ENCODE peak calls at places on chromosome 5, in seven cellular contexts. One of them, this sample, is unnamed.

GRCh38 chr5:108720416-108720815 is 27.3 kb upstream of the FER start:
- DNase-seq in NB4: peak; percentile 30
- DNase-seq in HCT116: no peak
- DNase-seq in spleen: no peak
- DNase-seq in AG10803: peak; percentile 17
- DNase-seq in bronchial epithelial cell: peak; percentile 70
- DNase-seq in AG04450: no peak
- DNase-seq in this sample: peak; percentile 80

GRCh38 chr5:160869962-160870521 is 18.0 kb upstream of the ATP10B start:
- DNase-seq in HCT116: no peak
- DNase-seq in spleen: no peak
- DNase-seq in bronchial epithelial cell: no peak
- DNase-seq in AG10803: no peak
- DNase-seq in AG04450: no peak
- DNase-seq in NB4: no peak
- DNase-seq in this sample: no peak

GRCh38 chr5:25064306-25064705 is 419.5 kb upstream of the CDH10 start:
- DNase-seq in HCT116: no peak
- DNase-seq in AG10803: no peak
- DNase-seq in AG04450: no peak
- DNase-seq in NB4: no peak
- DNase-seq in spleen: no peak
- DNase-seq in bronchial epithelial cell: no peak
- DNase-seq in this sample: no peak

GRCh38 chr5:3343911-3344310 is 251.7 kb upstream of the IRX1 start:
- DNase-seq in bronchial epithelial cell: no peak
- DNase-seq in HCT116: no peak
- DNase-seq in AG04450: no peak
- DNase-seq in AG10803: no peak
- DNase-seq in NB4: no peak
- DNase-seq in spleen: peak; percentile 40
- DNase-seq in this sample: no peak

GRCh38 chr5:149301049-149301743 is 29.5 kb downstream of the AFAP1L1 start:
- DNase-seq in HCT116: no peak
- DNase-seq in spleen: no peak
- DNase-seq in NB4: no peak
- DNase-seq in bronchial epithelial cell: no peak
- DNase-seq in AG04450: no peak
- DNase-seq in AG10803: no peak
- DNase-seq in this sample: no peak

GRCh38 chr5:26945881-26946280 is 92.5 kb downstream of the CDH9 start:
- DNase-seq in NB4: no peak
- DNase-seq in AG04450: no peak
- DNase-seq in bronchial epithelial cell: peak; percentile 61
- DNase-seq in spleen: no peak
- DNase-seq in HCT116: no peak
- DNase-seq in AG10803: no peak
- DNase-seq in this sample: no peak

GRCh38 chr5:108295588-108296368 is 86.1 kb downstream of the FBXL17 start:
- DNase-seq in AG04450: no peak
- DNase-seq in AG10803: peak; percentile 8
- DNase-seq in spleen: no peak
- DNase-seq in bronchial epithelial cell: peak; percentile 84
- DNase-seq in HCT116: no peak
- DNase-seq in NB4: peak; percentile 6
- DNase-seq in this sample: no peak

GRCh38 chr5:127899214-127899610 is 184.4 kb upstream of the SLC12A2 start:
- DNase-seq in AG04450: no peak
- DNase-seq in spleen: no peak
- DNase-seq in bronchial epithelial cell: no peak
- DNase-seq in AG10803: no peak
- DNase-seq in NB4: no peak
- DNase-seq in HCT116: no peak
- DNase-seq in this sample: no peak

GRCh38 chr5:137600721-137601360 is 101.7 kb upstream of the SPOCK1 start:
- DNase-seq in spleen: no peak
- DNase-seq in AG10803: peak; percentile 71
- DNase-seq in bronchial epithelial cell: no peak
- DNase-seq in AG04450: no peak
- DNase-seq in HCT116: no peak
- DNase-seq in NB4: no peak
- DNase-seq in this sample: no peak

GRCh38 chr5:91132552-91132951 is 250.6 kb downstream of the ARRDC3 start:
- DNase-seq in HCT116: no peak
- DNase-seq in spleen: no peak
- DNase-seq in AG04450: no peak
- DNase-seq in bronchial epithelial cell: peak; percentile 45
- DNase-seq in AG10803: no peak
- DNase-seq in NB4: no peak
- DNase-seq in this sample: peak; percentile 59

GRCh38 chr5:140214831-140215230 is 39.8 kb downstream of the CYSTM1 start:
- DNase-seq in HCT116: no peak
- DNase-seq in spleen: no peak
- DNase-seq in AG04450: peak; percentile 67
- DNase-seq in AG10803: peak; percentile 87
- DNase-seq in bronchial epithelial cell: peak; percentile 42
- DNase-seq in NB4: peak; percentile 83
- DNase-seq in this sample: peak; percentile 48

GRCh38 chr5:137604348-137605095 is 105.4 kb upstream of the SPOCK1 start:
- DNase-seq in HCT116: no peak
- DNase-seq in spleen: no peak
- DNase-seq in AG04450: no peak
- DNase-seq in NB4: no peak
- DNase-seq in bronchial epithelial cell: peak; percentile 13
- DNase-seq in AG10803: no peak
- DNase-seq in this sample: no peak

GRCh38 chr5:93191016-93191415 is 390.0 kb downstream of the NR2F1-AS1 start:
- DNase-seq in spleen: no peak
- DNase-seq in NB4: no peak
- DNase-seq in bronchial epithelial cell: no peak
- DNase-seq in HCT116: no peak
- DNase-seq in AG04450: no peak
- DNase-seq in AG10803: no peak
- DNase-seq in this sample: no peak

GRCh38 chr5:144191998-144192397 is 21.3 kb downstream of the KCTD16 start:
- DNase-seq in AG04450: no peak
- DNase-seq in HCT116: peak; percentile 65
- DNase-seq in NB4: peak; percentile 81
- DNase-seq in bronchial epithelial cell: peak; percentile 85
- DNase-seq in spleen: no peak
- DNase-seq in AG10803: peak; percentile 75
- DNase-seq in this sample: peak; percentile 90

GRCh38 chr5:173472784-173473278 is 143.6 kb downstream of the BOD1 start:
- DNase-seq in HCT116: no peak
- DNase-seq in AG04450: no peak
- DNase-seq in spleen: no peak
- DNase-seq in AG10803: peak; percentile 91
- DNase-seq in bronchial epithelial cell: no peak
- DNase-seq in NB4: no peak
- DNase-seq in this sample: no peak

GRCh38 chr5:99386406-99387075 is 457.7 kb upstream of the CHD1 start:
- DNase-seq in HCT116: no peak
- DNase-seq in AG10803: no peak
- DNase-seq in spleen: no peak
- DNase-seq in bronchial epithelial cell: no peak
- DNase-seq in NB4: no peak
- DNase-seq in AG04450: no peak
- DNase-seq in this sample: no peak

GRCh38 chr5:39906146-39906545 is 481.4 kb upstream of the DAB2 start:
- DNase-seq in bronchial epithelial cell: peak; percentile 21
- DNase-seq in AG04450: no peak
- DNase-seq in NB4: no peak
- DNase-seq in spleen: no peak
- DNase-seq in HCT116: no peak
- DNase-seq in AG10803: peak; percentile 49
- DNase-seq in this sample: no peak

GRCh38 chr5:135140805-135141204 is 106.8 kb upstream of the PITX1 start:
- DNase-seq in spleen: no peak
- DNase-seq in NB4: peak; percentile 69
- DNase-seq in AG04450: no peak
- DNase-seq in HCT116: peak; percentile 69
- DNase-seq in AG10803: peak; percentile 92
- DNase-seq in bronchial epithelial cell: peak; percentile 100
- DNase-seq in this sample: no peak

GRCh38 chr5:134466241-134467069 is 54.8 kb upstream of the CDKN2AIPNL start:
- DNase-seq in spleen: peak; percentile 96
- DNase-seq in HCT116: peak; percentile 80
- DNase-seq in AG04450: no peak
- DNase-seq in AG10803: peak; percentile 63
- DNase-seq in bronchial epithelial cell: peak; percentile 82
- DNase-seq in NB4: peak; percentile 86
- DNase-seq in this sample: peak; percentile 65

GRCh38 chr5:123155511-123155923 is 66.5 kb downstream of the PRDM6 start:
- DNase-seq in HCT116: no peak
- DNase-seq in AG10803: no peak
- DNase-seq in bronchial epithelial cell: no peak
- DNase-seq in spleen: no peak
- DNase-seq in NB4: no peak
- DNase-seq in AG04450: no peak
- DNase-seq in this sample: no peak

GRCh38 chr5:123154857-123155467 is 65.9 kb downstream of the PRDM6 start:
- DNase-seq in bronchial epithelial cell: no peak
- DNase-seq in HCT116: no peak
- DNase-seq in AG10803: no peak
- DNase-seq in AG04450: no peak
- DNase-seq in spleen: no peak
- DNase-seq in NB4: no peak
- DNase-seq in this sample: no peak

GRCh38 chr5:123163225-123163876 is 74.3 kb downstream of the PRDM6 start:
- DNase-seq in bronchial epithelial cell: no peak
- DNase-seq in AG10803: no peak
- DNase-seq in spleen: no peak
- DNase-seq in NB4: no peak
- DNase-seq in HCT116: no peak
- DNase-seq in AG04450: no peak
- DNase-seq in this sample: no peak

GRCh38 chr5:123156577-123157296 is 67.7 kb downstream of the PRDM6 start:
- DNase-seq in NB4: no peak
- DNase-seq in AG10803: peak; percentile 68
- DNase-seq in spleen: no peak
- DNase-seq in HCT116: no peak
- DNase-seq in AG04450: peak; percentile 86
- DNase-seq in bronchial epithelial cell: peak; percentile 35
- DNase-seq in this sample: no peak

GRCh38 chr5:123157797-123158528 is 68.9 kb downstream of the PRDM6 start:
- DNase-seq in bronchial epithelial cell: peak; percentile 84
- DNase-seq in NB4: no peak
- DNase-seq in HCT116: peak; percentile 27
- DNase-seq in spleen: no peak
- DNase-seq in AG10803: peak; percentile 69
- DNase-seq in AG04450: peak; percentile 58
- DNase-seq in this sample: no peak
- TF ChIP-seq CTCF in bronchial epithelial cell: no peak
- TF ChIP-seq CTCF in NB4: no peak
- TF ChIP-seq CTCF in HCT116: no peak
- TF ChIP-seq CTCF in spleen: no peak
- TF ChIP-seq CTCF in AG10803: peak; percentile 64
- TF ChIP-seq CTCF in AG04450: peak; percentile 37
- TF ChIP-seq CTCF in this sample: no peak

GRCh38 chr5:170633235-170634041 is 129.6 kb downstream of the KCNIP1 start:
- DNase-seq in HCT116: peak; percentile 50
- DNase-seq in AG10803: peak; percentile 84
- DNase-seq in NB4: peak; percentile 27
- DNase-seq in bronchial epithelial cell: peak; percentile 28
- DNase-seq in AG04450: peak; percentile 36
- DNase-seq in spleen: peak; percentile 50
- DNase-seq in this sample: no peak
- H3K4me3 ChIP-seq in HCT116: peak overlapping the region; percentile 54
- H3K4me3 ChIP-seq in AG10803: peak overlapping the region; percentile 12
- H3K4me3 ChIP-seq in NB4: peak overlapping the region; percentile 36
- H3K4me3 ChIP-seq in bronchial epithelial cell: no peak overlapping the region
- H3K4me3 ChIP-seq in AG04450: peak overlapping the region; percentile 44
- H3K4me3 ChIP-seq in spleen: no peak overlapping the region
- H3K4me3 ChIP-seq in this sample: no peak overlapping the region

GRCh38 chr5:67414712-67415111 is 218.1 kb upstream of the CD180 start:
- DNase-seq in HCT116: no peak
- DNase-seq in spleen: no peak
- DNase-seq in NB4: no peak
- DNase-seq in AG04450: no peak
- DNase-seq in AG10803: peak; percentile 79
- DNase-seq in bronchial epithelial cell: peak; percentile 51
- DNase-seq in this sample: no peak
- TF ChIP-seq CTCF in HCT116: no peak
- TF ChIP-seq CTCF in spleen: no peak
- TF ChIP-seq CTCF in NB4: no peak
- TF ChIP-seq CTCF in AG04450: no peak
- TF ChIP-seq CTCF in AG10803: no peak
- TF ChIP-seq CTCF in bronchial epithelial cell: no peak
- TF ChIP-seq CTCF in this sample: no peak

GRCh38 chr5:176596069-176596656 is 13.8 kb downstream of the GPRIN1 start:
- DNase-seq in NB4: no peak
- DNase-seq in bronchial epithelial cell: no peak
- DNase-seq in AG10803: no peak
- DNase-seq in AG04450: no peak
- DNase-seq in spleen: no peak
- DNase-seq in HCT116: no peak
- DNase-seq in this sample: no peak

GRCh38 chr5:176594554-176594953 is 15.4 kb downstream of the GPRIN1 start:
- DNase-seq in NB4: no peak
- DNase-seq in AG10803: no peak
- DNase-seq in spleen: no peak
- DNase-seq in HCT116: no peak
- DNase-seq in AG04450: no peak
- DNase-seq in bronchial epithelial cell: no peak
- DNase-seq in this sample: no peak

GRCh38 chr5:176595386-176595943 is 14.5 kb downstream of the GPRIN1 start:
- DNase-seq in spleen: no peak
- DNase-seq in AG10803: no peak
- DNase-seq in NB4: no peak
- DNase-seq in bronchial epithelial cell: no peak
- DNase-seq in AG04450: no peak
- DNase-seq in HCT116: no peak
- DNase-seq in this sample: no peak

GRCh38 chr5:176597417-176598389 is 12.3 kb downstream of the GPRIN1 start:
- DNase-seq in bronchial epithelial cell: no peak
- DNase-seq in AG04450: no peak
- DNase-seq in HCT116: no peak
- DNase-seq in NB4: peak; percentile 59
- DNase-seq in AG10803: no peak
- DNase-seq in spleen: no peak
- DNase-seq in this sample: no peak

DNA sequence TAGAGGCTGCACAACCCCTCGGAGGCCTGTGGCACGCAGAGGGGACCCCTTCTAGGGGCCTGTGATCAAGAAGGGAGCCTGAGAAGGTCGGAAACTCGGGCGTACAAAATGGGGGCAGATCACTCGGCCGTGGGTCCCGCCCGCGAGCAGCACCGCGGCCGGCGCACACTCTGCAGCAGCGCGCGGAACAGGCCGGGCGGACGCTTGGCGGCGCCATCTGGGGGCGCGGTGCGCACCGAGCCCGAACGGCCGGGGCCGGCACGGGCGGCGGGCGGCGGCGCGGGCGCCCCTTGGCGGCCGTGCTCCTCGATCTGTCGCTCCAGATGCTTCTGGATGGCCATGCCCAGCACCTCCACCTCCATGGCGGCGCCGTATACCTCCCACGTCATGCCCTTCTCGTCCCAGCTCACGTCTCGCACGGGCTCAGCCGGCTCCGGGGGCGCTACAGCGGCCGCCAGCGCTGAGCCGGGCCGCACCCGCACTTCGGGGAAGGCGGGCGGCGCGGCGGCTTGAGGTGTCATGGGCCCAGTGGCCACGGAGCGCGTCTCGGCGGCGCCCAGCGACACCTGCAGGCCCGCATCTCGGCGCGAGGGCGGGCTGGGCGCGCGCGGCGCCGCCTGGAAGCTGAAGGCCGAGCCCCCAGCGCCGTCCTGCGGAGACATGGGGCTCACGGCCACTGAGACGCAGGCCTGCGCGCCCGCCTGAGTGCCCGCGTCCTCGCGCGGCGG is 13.1 kb downstream of the GPRIN1 start:
- DNase-seq in AG04450: no peak
- DNase-seq in bronchial epithelial cell: peak; percentile 39
- DNase-seq in spleen: peak; percentile 89
- DNase-seq in AG10803: peak; percentile 23
- DNase-seq in HCT116: no peak
- DNase-seq in NB4: peak; percentile 66
- DNase-seq in this sample: peak; percentile 13
- H3K4me3 ChIP-seq in AG04450: no peak overlapping the region
- H3K4me3 ChIP-seq in bronchial epithelial cell: peak overlapping the region; percentile 35
- H3K4me3 ChIP-seq in spleen: peak overlapping the region; percentile 44
- H3K4me3 ChIP-seq in AG10803: no peak overlapping the region
- H3K4me3 ChIP-seq in HCT116: no peak overlapping the region
- H3K4me3 ChIP-seq in NB4: no peak overlapping the region
- H3K4me3 ChIP-seq in this sample: no peak overlapping the region

This sample was measured in GM12865.